ENCODE peak calls at places on chromosome 5, in eight cellular contexts. D is fibroblast of mammary gland, C is H9, F is B cell, R is GM06990, P is Panc1, Q is chondrocyte, S is adrenal gland. X is an unnamed sample.

GRCh38 chr5:151384106-151384505 is 36.7 kb upstream of the SLC36A2 start:
- DNase-seq in P (no peak), D (peak), C (no peak), R (no peak), Q (no peak), F (no peak), S (no peak), X (no peak)

GRCh38 chr5:120436996-120437395 is 27.1 kb upstream of the PRR16 start:
- DNase-seq in D (peak), R (no peak), P (no peak), C (no peak), S (no peak), Q (no peak), F (no peak), X (no peak)

GRCh38 chr5:80254767-80255424 is 952 bp downstream of the SERINC5 start:
- DNase-seq in C (no peak), F (peak), P (no peak), R (no peak), Q (no peak), D (peak), S (no peak), X (no peak)

GRCh38 chr5:138978085-138978484 is 103.0 kb upstream of the LRRTM2 start:
- DNase-seq in P (no peak), S (no peak), F (no peak), C (peak), Q (no peak), D (no peak), R (no peak), X (no peak)

GRCh38 chr5:1552469-1553255 is 28.9 kb upstream of the LPCAT1 start:
- DNase-seq in D (no peak), F (no peak), Q (peak), P (no peak), R (no peak), C (no peak), S (no peak), X (no peak)

GRCh38 chr5:142703153-142703552 is 17.3 kb upstream of the FGF1 start:
- DNase-seq in S (no peak), Q (no peak), D (no peak), F (no peak), R (no peak), P (no peak), C (no peak), X (no peak)

GRCh38 chr5:172502969-172503368 is 48.6 kb upstream of the SH3PXD2B start:
- DNase-seq in D (peak), R (no peak), S (peak), F (no peak), Q (no peak), P (no peak), C (peak), X (no peak)

GRCh38 chr5:5026407-5026780 is 113.7 kb upstream of the ADAMTS16 start:
- DNase-seq in Q (no peak), R (no peak), F (no peak), S (no peak), P (no peak), D (no peak), C (no peak), X (no peak)

GRCh38 chr5:123206618-123207320 is 117.7 kb downstream of the PRDM6 start:
- DNase-seq in D (peak), F (no peak), S (no peak), R (no peak), P (no peak), Q (no peak), C (no peak), X (peak)

GRCh38 chr5:137143244-137143605 is 355.9 kb downstream of the SPOCK1 start:
- DNase-seq in R (no peak), S (no peak), F (no peak), D (no peak), P (no peak), C (no peak), Q (no peak), X (no peak)

GRCh38 chr5:141359790-141360426 is at the start of gene PCDHGB2:
- DNase-seq in D (peak), R (peak), F (peak), S (no peak), P (peak), Q (no peak), C (peak), X (no peak)

GRCh38 chr5:133257977-133258376 is 206.2 kb downstream of the HSPA4 start:
- DNase-seq in F (no peak), S (no peak), D (no peak), R (no peak), C (no peak), P (no peak), Q (no peak), X (no peak)

GRCh38 chr5:75202935-75203334 is 33.7 kb downstream of the ANKRD31 start:
- DNase-seq in S (no peak), R (no peak), F (no peak), P (no peak), C (peak), Q (no peak), D (no peak), X (no peak)

GRCh38 chr5:132104561-132104960 is 31.0 kb downstream of the CSF2 start:
- DNase-seq in P (no peak), S (no peak), D (peak), Q (no peak), R (no peak), C (no peak), F (no peak), X (no peak)

GRCh38 chr5:38745836-38746732 is 99.7 kb upstream of the OSMR start:
- DNase-seq in D (no peak), S (no peak), R (no peak), F (no peak), C (no peak), P (no peak), Q (no peak), X (no peak)

GRCh38 chr5:146203872-146204192 is 427 bp downstream of the RBM27 start:
- DNase-seq in F (no peak), C (no peak), Q (no peak), R (no peak), P (no peak), S (no peak), D (no peak), X (no peak)

GRCh38 chr5:107404595-107405366 is 266.0 kb downstream of the EFNA5 start:
- DNase-seq in Q (no peak), P (no peak), C (no peak), R (no peak), S (no peak), F (no peak), D (no peak), X (no peak)

GRCh38 chr5:150541895-150542294 is 34.0 kb downstream of the NDST1 start:
- DNase-seq in Q (no peak), S (no peak), R (no peak), P (no peak), D (peak), C (no peak), F (no peak), X (no peak)

GRCh38 chr5:31119938-31120641 is 73.4 kb upstream of the CDH6 start:
- DNase-seq in S (no peak), C (no peak), F (no peak), Q (no peak), P (no peak), R (no peak), D (peak), X (no peak)

GRCh38 chr5:74212336-74212735 is 428.2 kb downstream of the ENC1 start:
- DNase-seq in S (no peak), C (peak), P (no peak), D (peak), Q (no peak), F (no peak), R (no peak), X (peak)

GRCh38 chr5:116837876-116838568 is 263.4 kb upstream of the SEMA6A start:
- DNase-seq in Q (no peak), P (no peak), F (no peak), R (no peak), C (no peak), D (no peak), S (no peak), X (no peak)

GRCh38 chr5:67124556-67124955 is 72.0 kb downstream of the CD180 start:
- DNase-seq in S (no peak), C (no peak), F (no peak), R (no peak), D (no peak), P (no peak), Q (no peak), X (no peak)
- TF ChIP-seq CTCF in S (no peak), C (no peak), F (no peak), R (no peak), D (no peak), P (no peak), Q (no peak), X (no peak)

DNA sequence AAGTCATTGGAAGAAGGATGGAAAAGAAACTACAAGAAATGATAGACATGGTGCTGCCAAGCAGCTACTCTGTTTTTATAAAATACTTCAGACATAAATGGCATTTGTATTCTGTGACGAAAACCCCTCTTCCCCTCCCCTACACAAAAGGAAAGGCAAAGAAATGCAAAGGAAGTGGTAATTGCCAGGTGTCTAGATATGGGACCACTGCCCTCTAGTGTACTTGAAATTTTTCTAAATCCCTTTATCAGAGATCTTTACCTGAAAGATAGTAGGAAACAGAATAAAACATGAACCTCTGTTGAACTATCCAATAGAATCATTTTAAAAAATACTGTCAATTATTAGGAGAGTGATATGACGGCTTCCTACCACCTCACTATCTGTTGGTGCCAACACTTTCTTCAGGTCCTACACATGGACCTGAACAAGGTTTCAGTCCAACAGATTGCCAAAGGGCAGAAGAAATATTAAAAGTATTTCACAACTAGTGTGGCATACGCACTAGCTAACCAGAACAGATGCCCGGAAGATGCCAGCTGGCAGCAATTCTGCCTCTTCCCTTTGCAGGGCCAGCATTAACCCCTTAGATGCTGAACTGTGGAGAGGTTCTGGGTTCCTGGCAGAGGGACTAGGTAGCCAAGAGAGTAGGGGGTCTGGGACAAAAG is 104.1 kb downstream of the TSSK1B start:
- DNase-seq in D (peak), S (peak), Q (no peak), F (peak), R (no peak), P (no peak), C (no peak), X (no peak)
- TF ChIP-seq CTCF in D (peak), S (peak), Q (peak), F (peak), R (peak), P (peak), C (peak), X (peak)

GRCh38 chr5:67214713-67215591 is 18.4 kb upstream of the CD180 start:
- DNase-seq in D (no peak), Q (no peak), P (no peak), R (no peak), F (no peak), S (no peak), C (no peak), X (no peak)

GRCh38 chr5:67208403-67208802 is 11.8 kb upstream of the CD180 start:
- DNase-seq in P (no peak), R (no peak), S (no peak), C (no peak), F (no peak), D (no peak), Q (no peak), X (no peak)

GRCh38 chr5:67214036-67214435 is 17.4 kb upstream of the CD180 start:
- DNase-seq in C (no peak), F (no peak), D (no peak), Q (no peak), S (no peak), P (no peak), R (no peak), X (no peak)

GRCh38 chr5:67209141-67209771 is 12.7 kb upstream of the CD180 start:
- DNase-seq in S (peak), D (peak), P (peak), R (no peak), Q (no peak), F (peak), C (peak), X (peak)

DNA sequence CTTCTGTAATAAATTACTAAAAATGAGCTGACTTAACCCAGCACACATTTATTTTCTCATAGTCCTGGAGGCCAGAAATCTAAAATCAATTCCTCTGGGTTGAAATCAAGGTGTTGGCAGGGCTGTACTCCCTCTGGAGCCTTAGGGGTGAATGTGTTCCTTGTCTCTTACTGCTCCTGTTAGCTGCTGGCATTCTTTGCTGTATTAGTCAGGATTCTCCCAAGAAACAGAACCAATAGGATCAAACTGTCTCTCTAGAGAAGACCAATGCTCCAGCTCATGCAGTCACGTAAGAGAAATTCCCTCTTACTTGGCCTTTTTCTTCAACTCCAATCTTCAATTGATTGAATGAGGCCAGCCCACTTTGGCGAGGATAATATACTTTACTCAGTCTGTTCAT is 15.3 kb upstream of the CD180 start:
- DNase-seq in R (no peak), Q (no peak), D (peak), C (no peak), S (no peak), F (no peak), P (no peak), X (no peak)
- TF ChIP-seq CTCF in R (no peak), Q (no peak), D (no peak), C (no peak), S (no peak), F (no peak), P (no peak), X (no peak)

DNA sequence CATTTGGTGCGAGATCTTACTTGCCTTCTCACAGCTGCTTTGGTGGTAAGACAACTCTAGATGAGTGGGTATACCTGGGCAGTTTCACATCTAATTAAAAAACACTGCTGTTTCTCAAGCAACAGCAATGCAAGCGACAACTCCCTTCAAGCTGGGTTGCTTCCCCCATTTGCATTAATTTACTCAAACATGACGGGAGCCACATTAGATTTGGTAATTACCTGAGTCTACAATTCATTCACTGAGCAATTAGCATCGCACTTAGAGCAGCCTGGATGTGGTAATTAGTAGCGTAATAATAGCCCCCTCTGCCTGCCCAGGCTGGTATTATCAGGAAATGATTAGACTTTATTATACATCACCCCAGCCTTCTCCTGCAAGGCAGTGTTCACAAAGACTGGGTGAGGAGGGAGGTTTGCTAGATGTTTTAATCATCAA is 73.4 kb downstream of the FBXO38 start:
- DNase-seq in C (no peak), P (no peak), Q (no peak), R (peak), D (no peak), F (peak), S (no peak), X (no peak)
- TF ChIP-seq CTCF in C (peak), P (peak), Q (peak), R (peak), D (peak), F (peak), S (peak), X (peak)